ENCODE peak calls at places on chromosomes 13 and 19, in eight cellular contexts. O is right cardiac atrium; I is thyroid gland; S is lower lobe of right lung; Z is transverse colon; H is CD8-positive, alpha-beta memory T cell; N is psoas muscle; L is GM23338. K is an unnamed sample.
A peak's percentile ranks its signal among the peaks of the same experiment; 100 is the strongest.

GRCh38 chr13:56352356-56352755 is 788.4 kb upstream of the PRR20A start:
- DNase-seq in O (no peak), I (no peak), S (no peak), Z (no peak), H (no peak), N (no peak), L (no peak), K (no peak)

GRCh38 chr19:49616532-49616931 is 23.4 kb downstream of the RRAS start:
- DNase-seq in O (peak; percentile 28), I (no peak), S (no peak), Z (no peak), H (no peak), N (no peak), L (no peak), K (no peak)

GRCh38 chr19:9934132-9934950 is 2.0 kb downstream of the OLFM2 start:
- DNase-seq in O (peak; percentile 84), I (peak; percentile 84), S (peak; percentile 72), Z (peak; percentile 74), H (peak; percentile 72), N (peak; percentile 82), L (peak; percentile 95), K (peak; percentile 47)

GRCh38 chr19:2977686-2978466 is 512 bp downstream of the TLE6 start:
- DNase-seq in O (peak; percentile 62), I (peak; percentile 65), S (no peak), Z (no peak), H (no peak), N (no peak), L (no peak), K (no peak)

GRCh38 chr13:94327318-94327717 is 152.2 kb downstream of the DCT start:
- DNase-seq in O (no peak), I (no peak), S (no peak), Z (no peak), H (peak; percentile 29), N (no peak), L (peak; percentile 30), K (no peak)

GRCh38 chr19:7120499-7120898 is 51.0 kb downstream of the ZNF557 start:
- DNase-seq in O (no peak), I (no peak), S (no peak), Z (no peak), H (no peak), N (no peak), L (no peak), K (no peak)

GRCh38 chr19:21115430-21115829 is 26.4 kb upstream of the ZNF431 start:
- DNase-seq in O (no peak), I (no peak), S (no peak), Z (no peak), H (no peak), N (no peak), L (no peak), K (no peak)

GRCh38 chr19:15780595-15781418 is 6.7 kb upstream of the OR10H5 start:
- DNase-seq in O (peak; percentile 67), I (no peak), S (no peak), Z (peak; percentile 45), H (no peak), N (no peak), L (no peak), K (no peak)

GRCh38 chr19:45882652-45883585 is 3.0 kb downstream of the IRF2BP1 start:
- DNase-seq in O (peak; percentile 89), I (peak; percentile 81), S (peak; percentile 90), Z (peak; percentile 93), H (peak; percentile 70), N (peak; percentile 89), L (peak; percentile 96), K (peak; percentile 94)

GRCh38 chr19:33434090-33434885 is 60.8 kb downstream of the CEBPG start:
- DNase-seq in O (peak; percentile 34), I (no peak), S (peak; percentile 35), Z (no peak), H (no peak), N (peak; percentile 41), L (no peak), K (peak; percentile 19)

GRCh38 chr19:4636151-4636717 is 3.1 kb upstream of the TNFAIP8L1 start:
- DNase-seq in O (peak; percentile 91), I (peak; percentile 46), S (peak; percentile 79), Z (peak; percentile 70), H (peak; percentile 67), N (peak; percentile 82), L (peak; percentile 79), K (peak; percentile 65)

GRCh38 chr19:47663911-47664771 is 49.1 kb upstream of the EHD2 start:
- DNase-seq in O (peak; percentile 91), I (peak; percentile 37), S (peak; percentile 73), Z (peak; percentile 69), H (no peak), N (peak; percentile 83), L (no peak), K (no peak)
- H3K4me1 ChIP-seq in O (peaks cover 35% of the 10 kb centered on the region), I (peaks cover 5% of the 10 kb centered on the region), S (peaks cover 69% of the 10 kb centered on the region), Z (peaks cover 67% of the 10 kb centered on the region), H (no peaks in the 10 kb centered on the region), N (peaks cover 88% of the 10 kb centered on the region), L (peaks cover 15% of the 10 kb centered on the region), K (peaks cover 37% of the 10 kb centered on the region)

GRCh38 chr13:80469841-80470378 is 129.0 kb upstream of the SPRY2 start:
- DNase-seq in O (peak; percentile 92), I (peak; percentile 23), S (no peak), Z (peak; percentile 37), H (no peak), N (peak; percentile 89), L (no peak), K (no peak)
- H3K27ac ChIP-seq in O (no peak overlapping the region), I (peak overlapping the region; percentile 73), S (peak overlapping the region; percentile 78), Z (peak overlapping the region; percentile 73), H (no peak overlapping the region), N (peak overlapping the region; percentile 70), L (no peak overlapping the region), K (peak overlapping the region; percentile 68)

GRCh38 chr19:18156268-18156667 is 3.3 kb downstream of the PIK3R2 start:
- DNase-seq in O (no peak), I (no peak), S (no peak), Z (no peak), H (no peak), N (no peak), L (no peak), K (no peak)
- H3K4me1 ChIP-seq in O (peaks cover 13% of the 10 kb centered on the region), I (peaks cover 43% of the 10 kb centered on the region), S (peaks cover 53% of the 10 kb centered on the region), Z (peaks cover 58% of the 10 kb centered on the region), H (peaks cover 24% of the 10 kb centered on the region), N (peaks cover 55% of the 10 kb centered on the region), L (peaks cover 16% of the 10 kb centered on the region), K (peaks cover 32% of the 10 kb centered on the region)

GRCh38 chr13:113646921-113647340 is 11.1 kb downstream of the ATP4B start:
- DNase-seq in O (peak; percentile 16), I (peak; percentile 29), S (peak; percentile 38), Z (no peak), H (no peak), N (peak; percentile 40), L (no peak), K (no peak)
- H3K27ac ChIP-seq in O (no peak overlapping the region), I (peak overlapping the region; percentile 94), S (no peak overlapping the region), Z (peak overlapping the region; percentile 78), H (no peak overlapping the region), N (no peak overlapping the region), L (no peak overlapping the region), K (peak overlapping the region; percentile 39)

GRCh38 chr13:98769736-98770135 is 17.3 kb upstream of the SLC15A1 start:
- DNase-seq in O (no peak), I (no peak), S (no peak), Z (no peak), H (no peak), N (no peak), L (no peak), K (no peak)

GRCh38 chr13:98766716-98767115 is 14.2 kb upstream of the SLC15A1 start:
- DNase-seq in O (no peak), I (no peak), S (no peak), Z (no peak), H (no peak), N (no peak), L (no peak), K (no peak)

GRCh38 chr13:98766120-98766519 is 13.6 kb upstream of the SLC15A1 start:
- DNase-seq in O (no peak), I (no peak), S (no peak), Z (no peak), H (no peak), N (no peak), L (no peak), K (no peak)

GRCh38 chr13:98771838-98772611 is 19.6 kb upstream of the SLC15A1 start:
- DNase-seq in O (no peak), I (no peak), S (no peak), Z (no peak), H (no peak), N (no peak), L (no peak), K (peak; percentile 53)

DNA sequence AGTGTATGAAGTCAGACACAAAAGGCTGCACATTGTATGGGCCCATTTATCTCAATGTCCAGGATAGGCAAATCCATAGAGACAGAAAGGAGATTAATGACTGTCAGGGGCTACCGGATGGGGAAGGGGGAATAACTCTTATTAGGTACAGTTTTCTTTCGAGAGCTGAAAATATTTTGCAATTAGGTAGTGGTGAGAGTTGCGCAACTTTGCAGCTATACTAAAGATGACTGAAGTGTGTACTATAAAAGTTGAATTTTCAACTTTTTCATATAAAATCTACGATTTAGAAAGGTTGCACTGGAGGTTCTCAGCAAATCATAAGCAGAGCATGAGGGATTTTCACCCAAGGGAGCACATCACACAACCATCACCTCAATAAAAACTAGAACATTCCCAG is 16.1 kb upstream of the SLC15A1 start:
- DNase-seq in O (no peak), I (no peak), S (no peak), Z (no peak), H (no peak), N (no peak), L (no peak), K (no peak)
- H3K4me1 ChIP-seq in O (no peaks in the 10 kb centered on the region), I (no peaks in the 10 kb centered on the region), S (no peaks in the 10 kb centered on the region), Z (no peaks in the 10 kb centered on the region), H (no peaks in the 10 kb centered on the region), N (no peaks in the 10 kb centered on the region), L (no peaks in the 10 kb centered on the region), K (no peaks in the 10 kb centered on the region)

GRCh38 chr13:46134961-46135522 is 30.2 kb upstream of the CPB2 start:
- DNase-seq in O (no peak), I (peak; percentile 76), S (no peak), Z (no peak), H (no peak), N (no peak), L (peak; percentile 65), K (no peak)

GRCh38 chr13:46140044-46140443 is 35.2 kb upstream of the CPB2 start:
- DNase-seq in O (no peak), I (no peak), S (no peak), Z (no peak), H (no peak), N (no peak), L (no peak), K (no peak)

GRCh38 chr13:46137627-46138026 is 32.8 kb upstream of the CPB2 start:
- DNase-seq in O (no peak), I (no peak), S (no peak), Z (no peak), H (no peak), N (no peak), L (no peak), K (no peak)

GRCh38 chr13:46134494-46134893 is 29.7 kb upstream of the CPB2 start:
- DNase-seq in O (no peak), I (no peak), S (no peak), Z (no peak), H (no peak), N (no peak), L (no peak), K (no peak)

DNA sequence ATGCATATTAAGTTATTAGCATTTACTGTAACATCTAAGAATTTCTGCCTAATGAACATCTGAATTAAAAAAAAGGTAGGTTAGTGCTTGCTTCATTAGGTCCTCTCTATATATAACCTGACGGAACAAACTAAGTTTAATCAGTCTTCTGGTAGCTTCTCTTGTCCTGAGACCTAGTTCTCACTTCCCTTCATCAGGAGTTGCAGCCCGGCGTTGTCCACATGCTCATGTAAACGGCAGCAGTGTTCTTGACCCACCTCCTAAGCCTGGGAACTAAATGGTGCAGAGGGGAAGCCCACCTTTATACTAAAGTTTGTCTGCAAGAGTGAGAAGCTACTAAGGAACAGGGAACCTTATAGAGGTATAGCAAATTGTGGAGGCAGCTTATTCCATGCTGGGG is 31.9 kb upstream of the CPB2 start:
- DNase-seq in O (no peak), I (no peak), S (no peak), Z (no peak), H (no peak), N (no peak), L (no peak), K (no peak)
- H3K27ac ChIP-seq in O (no peak overlapping the region), I (peak overlapping the region; percentile 84), S (no peak overlapping the region), Z (no peak overlapping the region), H (no peak overlapping the region), N (no peak overlapping the region), L (no peak overlapping the region), K (no peak overlapping the region)